ENCODE peak calls at places on chromosomes 1 and 21, in ten cellular contexts. F, M, E, C, U, P, N, B, I and Z are unnamed samples.

GRCh38 chr1:107153033-107153432 is 12.2 kb downstream of the NTNG1 start:
- DNase-seq in E (no peak), N (no peak), F (no peak), P (no peak), M (no peak), C (no peak), U (peak; percentile 7), B (no peak), I (no peak), Z (peak; percentile 21)

GRCh38 chr1:47415728-47416318 is at the start of gene FOXE3:
- DNase-seq in P (no peak), F (no peak), U (no peak), B (no peak), E (no peak), N (no peak), C (no peak), M (peak; percentile 58), I (no peak), Z (no peak)

GRCh38 chr1:219460561-219461511 is 152.1 kb downstream of the ZC3H11B start:
- DNase-seq in N (no peak), U (peak; percentile 31), M (no peak), F (no peak), P (no peak), E (no peak), C (no peak), I (peak; percentile 5), B (no peak), Z (peak; percentile 78)

GRCh38 chr1:154714070-154714623 is 106.2 kb upstream of the ADAR start:
- DNase-seq in C (no peak), I (no peak), E (no peak), U (peak; percentile 31), N (no peak), B (no peak), M (no peak), F (no peak), P (no peak), Z (no peak)

GRCh38 chr21:37233551-37234146 is 33.5 kb downstream of the VPS26C start:
- DNase-seq in F (no peak), P (no peak), I (no peak), N (no peak), U (no peak), B (no peak), E (no peak), M (peak; percentile 31), C (no peak), Z (no peak)

GRCh38 chr1:67937651-67938050 is 104.4 kb upstream of the GNG12 start:
- DNase-seq in U (no peak), F (no peak), C (no peak), B (no peak), I (no peak), P (no peak), E (no peak), N (no peak), M (no peak), Z (no peak)

GRCh38 chr1:64437453-64437852 is 32.5 kb upstream of the CACHD1 start:
- DNase-seq in N (no peak), U (no peak), F (no peak), E (no peak), M (no peak), P (no peak), C (no peak), I (no peak), B (no peak), Z (no peak)

GRCh38 chr1:183834568-183834967 is 29.6 kb downstream of the RGL1 start:
- DNase-seq in E (no peak), C (no peak), M (no peak), P (no peak), U (no peak), N (no peak), F (no peak), I (no peak), B (no peak), Z (no peak)

GRCh38 chr1:208110296-208110695 is 133.9 kb downstream of the PLXNA2 start:
- DNase-seq in M (no peak), C (no peak), F (no peak), P (no peak), U (no peak), N (no peak), I (no peak), E (no peak), B (no peak), Z (no peak)

GRCh38 chr1:81446006-81446669 is 354.6 kb upstream of the ADGRL2 start:
- DNase-seq in N (no peak), U (no peak), M (no peak), B (no peak), P (peak; percentile 28), I (no peak), E (no peak), C (no peak), F (no peak), Z (no peak)

GRCh38 chr1:17441265-17441992 is 2.0 kb upstream of the RCC2 start:
- DNase-seq in M (no peak), C (peak; percentile 11), N (no peak), P (no peak), U (peak; percentile 63), B (no peak), E (no peak), I (no peak), F (no peak), Z (peak; percentile 27)